ENCODE peak calls at places on chromosomes 11 and 22, in ten cellular contexts. V is AG10803, C is fibroblast of pulmonary artery, B is transverse colon, T is adrenal gland, U is HFF-Myc, M is fibroblast of mammary gland, K is A549, H is right lobe of liver, Z is neural progenitor cell. A is an unnamed sample.

GRCh38 chr11:59822989-59823566 is 12.5 kb upstream of the MRPL16 start:
- DNase-seq in C (peak), K (peak), T (peak), Z (peak), U (no peak), H (no peak), M (peak), V (peak), B (peak), A (peak)

GRCh38 chr11:122037911-122038310 is 78.1 kb downstream of the BLID start:
- DNase-seq in M (no peak), U (no peak), C (no peak), H (no peak), V (no peak), Z (no peak), K (no peak), T (no peak), B (no peak), A (no peak)

GRCh38 chr22:40469181-40469580 is 98.8 kb downstream of the SGSM3 start:
- DNase-seq in V (no peak), T (no peak), H (no peak), U (no peak), Z (no peak), C (no peak), B (no peak), K (no peak), M (no peak), A (no peak)

GRCh38 chr11:75022289-75022688 is 33.6 kb downstream of the NEU3 start:
- DNase-seq in M (no peak), U (no peak), B (no peak), V (no peak), K (no peak), T (no peak), Z (no peak), H (no peak), C (no peak), A (no peak)

GRCh38 chr11:26761382-26761781 is 39.5 kb upstream of the SLC5A12 start:
- DNase-seq in V (no peak), M (peak), H (no peak), K (no peak), Z (no peak), U (no peak), B (no peak), C (no peak), T (no peak), A (peak)

GRCh38 chr11:70364745-70365535 is 33.4 kb upstream of the CTTN start:
- DNase-seq in Z (no peak), T (peak), C (no peak), K (no peak), V (no peak), U (no peak), M (no peak), H (no peak), B (no peak), A (no peak)

GRCh38 chr22:48890693-48891554 is 936.7 kb downstream of the BRD1 start:
- DNase-seq in Z (no peak), T (peak), B (no peak), U (no peak), C (no peak), H (no peak), V (no peak), M (no peak), K (no peak), A (no peak)

GRCh38 chr11:79269923-79270322 is 170.9 kb downstream of the TENM4 start:
- DNase-seq in T (no peak), C (no peak), V (no peak), K (no peak), U (no peak), H (no peak), B (no peak), Z (peak), M (no peak), A (no peak)

GRCh38 chr11:113458189-113458588 is 17.0 kb downstream of the DRD2 start:
- DNase-seq in C (no peak), K (no peak), T (no peak), Z (no peak), V (no peak), H (no peak), B (no peak), M (no peak), U (no peak), A (no peak)

GRCh38 chr11:64262271-64263002 is 11.1 kb downstream of the PLCB3 start:
- DNase-seq in H (no peak), U (no peak), C (no peak), K (no peak), M (no peak), B (no peak), V (no peak), Z (no peak), T (no peak), A (no peak)

GRCh38 chr22:27627901-27628300 is 173.7 kb downstream of the MN1 start:
- DNase-seq in C (no peak), V (no peak), U (no peak), H (no peak), B (no peak), M (no peak), T (no peak), Z (no peak), K (no peak), A (no peak)

GRCh38 chr22:48104786-48105185 is 1342.3 kb downstream of the TBC1D22A start:
- DNase-seq in T (peak), U (no peak), V (no peak), K (no peak), C (no peak), H (no peak), B (no peak), Z (no peak), M (no peak), A (no peak)

GRCh38 chr22:32175751-32176644 is 16.9 kb upstream of the C22orf42 start:
- DNase-seq in V (no peak), B (no peak), T (no peak), K (no peak), C (no peak), M (no peak), U (no peak), Z (peak), H (no peak), A (no peak)

GRCh38 chr11:102783720-102784119 is 3.3 kb upstream of the MMP10 start:
- DNase-seq in M (no peak), V (no peak), C (no peak), T (no peak), U (no peak), Z (no peak), B (no peak), K (no peak), H (no peak), A (no peak)

GRCh38 chr11:96306933-96307747 is 35.9 kb downstream of the MAML2 start:
- DNase-seq in U (peak), V (peak), T (peak), Z (peak), C (peak), B (peak), K (peak), M (peak), H (no peak), A (peak)

GRCh38 chr22:25447067-25447688 is 117.3 kb upstream of the GRK3 start:
- DNase-seq in B (no peak), M (no peak), Z (no peak), K (no peak), C (no peak), U (no peak), V (no peak), H (no peak), T (no peak), A (no peak)

GRCh38 chr11:77776455-77776854 is 44.1 kb downstream of the RSF1 start:
- DNase-seq in C (peak), H (no peak), B (no peak), U (no peak), K (peak), Z (no peak), V (no peak), T (no peak), M (peak), A (peak)

GRCh38 chr11:47948137-47948536 is 32.2 kb upstream of the PTPRJ start:
- DNase-seq in M (no peak), U (no peak), K (peak), V (no peak), C (peak), Z (no peak), H (no peak), T (no peak), B (no peak), A (no peak)

GRCh38 chr22:23533328-23533762 is 46.7 kb downstream of the IGLL1 start:
- DNase-seq in U (no peak), V (no peak), K (peak), C (peak), B (no peak), H (peak), M (no peak), T (no peak), Z (peak), A (peak)

GRCh38 chr11:117985953-117986887 is at the start of gene IL10RA:
- DNase-seq in Z (peak), K (peak), M (peak), V (peak), H (peak), T (peak), C (peak), U (no peak), B (peak), A (peak)

GRCh38 chr11:3939211-3939610 is 83.7 kb downstream of the STIM1 start:
- DNase-seq in V (peak), K (no peak), B (no peak), Z (no peak), H (no peak), T (no peak), U (no peak), C (peak), M (peak), A (peak)

GRCh38 chr11:60921777-60922335 is 2.4 kb upstream of the TMEM132A start:
- DNase-seq in H (no peak), V (no peak), Z (no peak), C (no peak), B (no peak), K (no peak), T (no peak), M (no peak), U (no peak), A (no peak)

GRCh38 chr11:125108469-125108868 is 3.0 kb downstream of the TMEM218 start:
- DNase-seq in Z (no peak), U (no peak), H (no peak), C (no peak), T (no peak), M (no peak), V (no peak), B (no peak), K (no peak), A (no peak)

GRCh38 chr11:1921576-1922141 is 2.2 kb downstream of the TNNT3 start:
- DNase-seq in C (peak), H (peak), T (no peak), B (no peak), K (no peak), M (peak), U (no peak), V (peak), Z (peak), A (peak)

GRCh38 chr11:118009821-118010737 is 23.9 kb downstream of the IL10RA start:
- DNase-seq in V (no peak), U (no peak), T (no peak), Z (no peak), C (no peak), H (no peak), K (no peak), M (no peak), B (no peak), A (no peak)

DNA sequence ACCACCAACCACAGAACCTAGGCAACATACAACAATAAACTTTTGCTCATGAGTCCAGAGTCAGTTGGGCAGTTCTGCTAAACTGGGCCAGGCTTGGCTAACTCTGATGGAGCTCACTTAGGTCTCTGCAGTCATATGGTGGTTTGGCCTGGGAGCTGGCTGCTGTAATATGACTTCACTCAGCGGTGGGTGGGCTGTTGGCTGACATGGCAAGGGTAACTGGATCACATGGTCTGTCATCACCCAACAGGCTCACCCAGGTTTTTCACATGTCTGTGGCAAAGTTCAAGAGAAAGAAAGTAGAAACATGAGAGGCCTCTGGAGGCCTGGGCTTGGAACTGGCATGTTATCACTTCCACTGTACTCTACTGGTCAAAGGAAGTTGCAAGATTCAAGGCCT is 43.2 kb upstream of the CLMP start:
- DNase-seq in V (peak), U (no peak), H (no peak), B (no peak), Z (no peak), C (peak), K (no peak), M (peak), T (no peak), A (peak)
- TF ChIP-seq CTCF in V (no peak), U (peak), H (no peak), B (no peak), Z (no peak), C (no peak), K (no peak), M (peak), T (no peak), A (no peak)

GRCh38 chr11:132119573-132119972 is 749.2 kb downstream of the NTM start:
- DNase-seq in B (no peak), Z (no peak), C (no peak), T (no peak), U (no peak), M (no peak), K (no peak), H (no peak), V (no peak), A (no peak)

GRCh38 chr11:132114185-132114584 is 743.8 kb downstream of the NTM start:
- DNase-seq in T (peak), B (peak), Z (peak), K (peak), U (no peak), M (peak), V (peak), H (no peak), C (peak), A (no peak)

GRCh38 chr11:132115454-132115853 is 745.0 kb downstream of the NTM start:
- DNase-seq in K (no peak), U (no peak), M (peak), B (no peak), C (peak), H (no peak), V (peak), T (no peak), Z (no peak), A (no peak)

GRCh38 chr11:132114743-132115142 is 744.3 kb downstream of the NTM start:
- DNase-seq in T (no peak), C (no peak), Z (no peak), U (no peak), K (no peak), B (no peak), M (peak), V (no peak), H (no peak), A (no peak)

GRCh38 chr11:132116516-132116915 is 746.1 kb downstream of the NTM start:
- DNase-seq in V (no peak), T (no peak), K (no peak), Z (no peak), U (no peak), H (no peak), B (no peak), C (no peak), M (no peak), A (no peak)
- H3K4me3 ChIP-seq in V (no peak), T (no peak), K (no peak), Z (no peak), U (no peak), H (no peak), B (no peak), C (no peak), M (no peak), A (no peak)

GRCh38 chr11:62392506-62392905 is 26.3 kb upstream of the SCGB1A1 start:
- DNase-seq in U (no peak), Z (no peak), K (no peak), V (no peak), H (no peak), M (no peak), B (no peak), T (no peak), C (no peak), A (no peak)

GRCh38 chr11:62394825-62395538 is 23.9 kb upstream of the SCGB1A1 start:
- DNase-seq in U (peak), M (peak), K (peak), V (peak), B (peak), H (peak), Z (peak), T (peak), C (peak), A (peak)

GRCh38 chr11:62391642-62392425 is 27.0 kb upstream of the SCGB1A1 start:
- DNase-seq in V (no peak), C (no peak), U (no peak), B (no peak), M (no peak), K (no peak), H (no peak), Z (no peak), T (no peak), A (no peak)

GRCh38 chr11:62393735-62394134 is 25.1 kb upstream of the SCGB1A1 start:
- DNase-seq in C (no peak), H (no peak), U (no peak), K (no peak), V (no peak), M (no peak), Z (no peak), T (no peak), B (no peak), A (no peak)

DNA sequence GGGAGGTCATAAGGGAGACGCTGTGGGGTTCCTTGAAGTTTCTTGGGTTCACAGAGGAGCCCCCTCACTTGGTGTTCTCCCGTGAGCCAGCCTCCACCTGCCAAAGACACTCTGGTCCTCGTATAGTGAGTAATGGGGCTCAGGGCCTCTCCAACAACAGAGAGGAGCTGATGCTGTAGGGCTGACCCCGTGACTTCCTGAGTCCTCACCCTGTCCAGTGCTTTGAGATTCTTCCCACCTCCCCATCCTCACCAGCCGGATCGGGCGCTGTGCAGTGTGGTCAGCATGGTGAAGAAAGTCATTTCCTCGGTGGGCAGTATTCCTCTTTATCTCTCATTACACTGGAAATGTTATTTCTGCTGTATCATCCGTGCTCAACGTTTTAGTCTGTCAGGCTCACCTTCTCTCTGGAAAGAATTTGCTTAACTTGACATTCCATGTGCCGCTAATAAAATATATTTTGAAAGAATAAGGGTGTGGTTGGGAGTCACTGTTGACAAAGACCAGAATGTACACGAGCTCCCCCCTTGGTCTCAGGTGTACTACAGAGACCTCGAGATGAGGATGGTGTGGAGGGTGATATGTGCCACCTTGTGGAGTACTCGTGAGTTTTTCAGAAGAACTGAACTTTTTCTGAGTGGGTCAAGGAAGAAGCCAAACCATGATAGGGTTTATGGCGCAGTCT is 25.7 kb upstream of the SCGB1A1 start:
- DNase-seq in B (no peak), K (peak), U (no peak), C (no peak), M (no peak), T (no peak), V (no peak), Z (no peak), H (no peak), A (no peak)
- TF ChIP-seq CTCF in B (no peak), K (peak), U (no peak), C (no peak), M (no peak), T (no peak), V (no peak), Z (no peak), H (peak), A (peak)

GRCh38 chr11:108593910-108594434 is 404 bp upstream of the EXPH5 start:
- DNase-seq in H (no peak), B (no peak), V (no peak), Z (no peak), U (no peak), T (no peak), C (no peak), K (no peak), M (no peak), A (no peak)
- H3K4me3 ChIP-seq in H (no peak), B (peak), V (peak), Z (peak), U (peak), T (no peak), C (peak), K (peak), M (peak), A (peak)

DNA sequence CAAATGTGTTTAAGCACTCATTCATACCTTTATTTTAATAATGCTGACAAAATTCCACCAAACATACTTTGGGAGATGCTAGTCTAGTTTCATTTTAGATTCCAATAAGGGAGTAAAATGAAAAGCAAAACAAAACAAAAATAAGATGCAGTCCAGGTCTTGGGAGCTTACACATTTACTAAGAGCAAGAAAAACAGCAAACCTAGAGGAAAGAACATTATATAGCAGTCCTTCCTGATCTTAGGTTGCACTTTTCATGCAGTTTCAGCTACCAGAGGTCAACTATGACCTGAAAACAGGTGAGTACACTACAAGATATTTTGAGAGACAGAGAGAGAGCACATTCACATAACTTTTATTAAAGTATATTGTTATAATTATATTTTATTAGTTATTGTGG is 1100.9 kb downstream of the DLG2 start:
- DNase-seq in T (no peak), K (no peak), B (no peak), U (no peak), M (no peak), V (no peak), C (peak), H (no peak), Z (no peak), A (peak)
- TF ChIP-seq CTCF in T (no peak), K (no peak), B (no peak), U (no peak), M (peak), V (no peak), C (peak), H (no peak), Z (no peak), A (no peak)

GRCh38 chr11:12167098-12167999 is 57.0 kb downstream of the MICAL2 start:
- DNase-seq in U (peak), T (no peak), B (peak), C (peak), V (peak), K (peak), M (peak), H (no peak), Z (no peak), A (peak)
- H3K4me3 ChIP-seq in U (no peak), T (no peak), B (no peak), C (no peak), V (no peak), K (no peak), M (no peak), H (no peak), Z (no peak), A (peak)

DNA sequence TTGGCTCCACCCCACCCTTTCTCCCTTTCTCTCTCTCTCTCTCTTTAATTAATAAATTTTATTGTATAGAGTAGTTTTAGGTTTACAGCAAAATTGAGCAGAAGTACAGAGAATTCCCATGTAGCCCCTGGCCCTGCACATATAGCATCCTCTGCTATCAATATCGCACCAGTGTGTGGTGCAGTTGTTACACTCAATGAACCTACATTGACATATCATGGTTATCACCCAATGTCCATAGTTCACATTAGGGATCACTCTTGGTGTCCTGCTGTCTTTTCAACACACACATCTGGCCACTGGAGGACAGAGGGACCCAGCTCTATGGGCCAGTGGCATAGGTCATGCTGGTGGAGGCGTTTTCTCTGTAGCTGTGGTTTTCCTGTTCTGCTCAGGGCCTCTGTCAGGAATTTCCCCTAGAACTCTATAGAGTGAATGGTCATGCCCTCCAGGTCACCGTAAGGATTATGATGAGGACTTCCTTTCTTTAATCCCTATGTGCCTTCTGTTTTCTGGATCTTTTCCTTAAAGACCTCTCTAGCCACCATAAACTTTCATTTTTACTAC is 98.2 kb upstream of the NAV2 start:
- DNase-seq in K (no peak), H (no peak), U (no peak), M (no peak), T (no peak), V (no peak), Z (no peak), B (no peak), C (no peak), A (no peak)
- TF ChIP-seq CTCF in K (no peak), H (peak), U (no peak), M (no peak), T (no peak), V (no peak), Z (no peak), B (no peak), C (no peak), A (no peak)

A was measured in cardiac fibroblast.